ENCODE peak calls at places on chromosome 22, in seven cellular contexts. B is caudate nucleus; Q is naive thymus-derived CD4-positive, alpha-beta T cell; D is AG08396; Y is right atrium auricular region; S is stimulated activated CD8-positive, alpha-beta memory T cell treated with anti-CD3 and anti-CD28 coated beads, Interleukin-4, amount 100 ng/mL, for 4 hours; G is IMR-90. O is an unnamed sample.

GRCh38 chr22:17972385-17973181 is 51.8 kb downstream of the MICAL3 start:
- DNase-seq in B (no peak), Q (no peak), D (peak; percentile 72), Y (no peak), S (no peak), G (peak; percentile 85), O (no peak)

GRCh38 chr22:50507421-50507990 is at the start of gene LMF2:
- DNase-seq in B (peak; percentile 95), Q (peak; percentile 88), D (no peak), Y (peak; percentile 87), S (peak; percentile 87), G (no peak), O (peak; percentile 92)

GRCh38 chr22:37370306-37370979 is 56.8 kb downstream of the ELFN2 start:
- DNase-seq in B (no peak), Q (no peak), D (no peak), Y (peak; percentile 60), S (no peak), G (no peak), O (no peak)

GRCh38 chr22:30265851-30266444 is 703 bp downstream of the OSM start:
- DNase-seq in B (no peak), Q (peak; percentile 81), D (no peak), Y (no peak), S (peak; percentile 77), G (no peak), O (no peak)

GRCh38 chr22:31695423-31695822 is 33.4 kb upstream of the PISD start:
- DNase-seq in B (no peak), Q (no peak), D (no peak), Y (no peak), S (no peak), G (no peak), O (no peak)

GRCh38 chr22:47575291-47575690 is 812.8 kb downstream of the TBC1D22A start:
- DNase-seq in B (no peak), Q (no peak), D (no peak), Y (no peak), S (no peak), G (no peak), O (no peak)

GRCh38 chr22:50274311-50274710 is 4.1 kb upstream of the MAPK11 start:
- DNase-seq in B (no peak), Q (peak; percentile 31), D (peak; percentile 73), Y (peak; percentile 68), S (no peak), G (peak; percentile 54), O (no peak)

GRCh38 chr22:23113067-23113846 is 28.5 kb downstream of the RSPH14 start:
- DNase-seq in B (peak; percentile 57), Q (no peak), D (no peak), Y (no peak), S (no peak), G (peak; percentile 54), O (no peak)

GRCh38 chr22:45428391-45429385 is 15.2 kb downstream of the RIBC2 start:
- DNase-seq in B (no peak), Q (no peak), D (no peak), Y (no peak), S (no peak), G (no peak), O (peak; percentile 39)

GRCh38 chr22:20519558-20519957 is 12.1 kb downstream of the MED15 start:
- DNase-seq in B (no peak), Q (no peak), D (no peak), Y (no peak), S (no peak), G (no peak), O (no peak)

GRCh38 chr22:44464000-44464399 is 34.0 kb downstream of the RTL6 start:
- DNase-seq in B (no peak), Q (no peak), D (no peak), Y (no peak), S (no peak), G (no peak), O (no peak)

GRCh38 chr22:17486719-17487118 is 76.6 kb upstream of the SLC25A18 start:
- DNase-seq in B (no peak), Q (no peak), D (no peak), Y (no peak), S (no peak), G (no peak), O (no peak)

GRCh38 chr22:46972256-46972655 is 209.8 kb downstream of the TBC1D22A start:
- DNase-seq in B (no peak), Q (no peak), D (no peak), Y (no peak), S (no peak), G (no peak), O (no peak)

GRCh38 chr22:40499187-40499753 is 128.9 kb downstream of the SGSM3 start:
- DNase-seq in B (no peak), Q (no peak), D (peak; percentile 86), Y (peak; percentile 75), S (no peak), G (peak; percentile 99), O (no peak)

GRCh38 chr22:28898233-28898629 is 14.9 kb downstream of the ZNRF3 start:
- DNase-seq in B (no peak), Q (no peak), D (no peak), Y (no peak), S (no peak), G (no peak), O (no peak)

GRCh38 chr22:16966251-16966650 is 41.8 kb downstream of the GAB4 start:
- DNase-seq in B (no peak), Q (no peak), D (no peak), Y (no peak), S (no peak), G (no peak), O (no peak)

GRCh38 chr22:43879901-43880742 is 11.7 kb downstream of the PNPLA5 start:
- DNase-seq in B (no peak), Q (no peak), D (no peak), Y (no peak), S (no peak), G (no peak), O (no peak)

GRCh38 chr22:26417406-26417805 is 11.7 kb upstream of the ASPHD2 start:
- DNase-seq in B (no peak), Q (no peak), D (no peak), Y (no peak), S (no peak), G (no peak), O (no peak)

GRCh38 chr22:49965291-49966040 is 4.9 kb downstream of the PIM3 start:
- DNase-seq in B (no peak), Q (no peak), D (no peak), Y (no peak), S (no peak), G (no peak), O (peak; percentile 55)

GRCh38 chr22:32475428-32476010 is 908 bp downstream of the FBXO7 start:
- DNase-seq in B (no peak), Q (no peak), D (peak; percentile 30), Y (peak; percentile 65), S (no peak), G (no peak), O (no peak)

GRCh38 chr22:48579035-48579914 is 1248.4 kb downstream of the BRD1 start:
- DNase-seq in B (no peak), Q (no peak), D (peak; percentile 30), Y (no peak), S (no peak), G (no peak), O (no peak)

GRCh38 chr22:42821386-42821785 is 35.7 kb downstream of the ARFGAP3 start:
- DNase-seq in B (no peak), Q (no peak), D (no peak), Y (no peak), S (no peak), G (no peak), O (no peak)

GRCh38 chr22:36442506-36443197 is 38.8 kb downstream of the TXN2 start:
- DNase-seq in B (no peak), Q (no peak), D (no peak), Y (no peak), S (no peak), G (no peak), O (no peak)

GRCh38 chr22:41739576-41739975 is 40.3 kb downstream of the MEI1 start:
- DNase-seq in B (no peak), Q (no peak), D (no peak), Y (no peak), S (no peak), G (no peak), O (no peak)

GRCh38 chr22:44449061-44449682 is 48.9 kb downstream of the RTL6 start:
- DNase-seq in B (no peak), Q (no peak), D (peak; percentile 76), Y (no peak), S (no peak), G (peak; percentile 93), O (no peak)

GRCh38 chr22:32796865-32797573 is 4.5 kb upstream of the TIMP3 start:
- DNase-seq in B (peak; percentile 22), Q (peak; percentile 52), D (peak; percentile 83), Y (peak; percentile 83), S (no peak), G (peak; percentile 83), O (peak; percentile 74)

GRCh38 chr22:26673485-26673884 is 16.1 kb downstream of the MIAT start:
- DNase-seq in B (no peak), Q (peak; percentile 11), D (no peak), Y (no peak), S (no peak), G (no peak), O (peak; percentile 58)

GRCh38 chr22:16824718-16825687 is at the start of gene XKR3:
- DNase-seq in B (no peak), Q (no peak), D (no peak), Y (no peak), S (no peak), G (no peak), O (no peak)

GRCh38 chr22:50138036-50138435 is 32.5 kb upstream of the PANX2 start:
- DNase-seq in B (no peak), Q (no peak), D (no peak), Y (no peak), S (no peak), G (no peak), O (no peak)

GRCh38 chr22:35314161-35314942 is 14.7 kb downstream of the TOM1 start:
- DNase-seq in B (no peak), Q (no peak), D (no peak), Y (no peak), S (no peak), G (no peak), O (no peak)

GRCh38 chr22:37827056-37827455 is 3.9 kb downstream of the GALR3 start:
- DNase-seq in B (no peak), Q (no peak), D (no peak), Y (no peak), S (no peak), G (no peak), O (no peak)

GRCh38 chr22:28025333-28025732 is 106.3 kb upstream of the PITPNB start:
- DNase-seq in B (no peak), Q (no peak), D (no peak), Y (peak; percentile 32), S (no peak), G (no peak), O (peak; percentile 34)

GRCh38 chr22:37415210-37415609 is 12.1 kb downstream of the ELFN2 start:
- DNase-seq in B (no peak), Q (no peak), D (no peak), Y (no peak), S (no peak), G (no peak), O (no peak)